ENCODE peak calls at places on chromosomes 13 and 19, in five cellular contexts. One of them, this sample, is unnamed.

GRCh38 chr13:41107104-41107571 is 25.5 kb downstream of the KBTBD6 start:
- DNase-seq in heart left ventricle: no peak
- DNase-seq in non-pigmented ciliary epithelial cell: no peak
- DNase-seq in activated B cell treated with CpG ODN at 0.5 μM for 24 hours: no peak
- DNase-seq in HL-60: no peak
- DNase-seq in this sample: no peak

GRCh38 chr13:40665061-40665753 is 1.2 kb downstream of the FOXO1 start:
- DNase-seq in heart left ventricle: peak; percentile 45
- DNase-seq in non-pigmented ciliary epithelial cell: no peak
- DNase-seq in activated B cell treated with CpG ODN at 0.5 μM for 24 hours: no peak
- DNase-seq in HL-60: no peak
- DNase-seq in this sample: peak; percentile 46

GRCh38 chr13:59463023-59463422 is 700.7 kb downstream of the DIAPH3 start:
- DNase-seq in heart left ventricle: no peak
- DNase-seq in non-pigmented ciliary epithelial cell: no peak
- DNase-seq in activated B cell treated with CpG ODN at 0.5 μM for 24 hours: no peak
- DNase-seq in HL-60: no peak
- DNase-seq in this sample: no peak

GRCh38 chr19:3515891-3516422 is 9.8 kb downstream of the FZR1 start:
- DNase-seq in heart left ventricle: no peak
- DNase-seq in non-pigmented ciliary epithelial cell: no peak
- DNase-seq in activated B cell treated with CpG ODN at 0.5 μM for 24 hours: no peak
- DNase-seq in HL-60: no peak
- DNase-seq in this sample: no peak

GRCh38 chr19:43460362-43461016 is 4.9 kb downstream of the LYPD3 start:
- DNase-seq in heart left ventricle: no peak
- DNase-seq in non-pigmented ciliary epithelial cell: no peak
- DNase-seq in activated B cell treated with CpG ODN at 0.5 μM for 24 hours: no peak
- DNase-seq in HL-60: no peak
- DNase-seq in this sample: no peak

GRCh38 chr13:99432637-99433542 is 68.4 kb upstream of the TM9SF2 start:
- DNase-seq in heart left ventricle: peak; percentile 70
- DNase-seq in non-pigmented ciliary epithelial cell: no peak
- DNase-seq in activated B cell treated with CpG ODN at 0.5 μM for 24 hours: peak; percentile 72
- DNase-seq in HL-60: peak; percentile 55
- DNase-seq in this sample: peak; percentile 100

GRCh38 chr19:861099-861755 is 1.8 kb downstream of the CFD start:
- DNase-seq in heart left ventricle: no peak
- DNase-seq in non-pigmented ciliary epithelial cell: no peak
- DNase-seq in activated B cell treated with CpG ODN at 0.5 μM for 24 hours: no peak
- DNase-seq in HL-60: no peak
- DNase-seq in this sample: no peak

GRCh38 chr13:32427852-32428580 is at the start of gene N4BP2L1:
- DNase-seq in heart left ventricle: peak; percentile 75
- DNase-seq in non-pigmented ciliary epithelial cell: no peak
- DNase-seq in activated B cell treated with CpG ODN at 0.5 μM for 24 hours: peak; percentile 77
- DNase-seq in HL-60: peak; percentile 43
- DNase-seq in this sample: peak; percentile 40

GRCh38 chr13:37715606-37716015 is 117.0 kb upstream of the POSTN start:
- DNase-seq in heart left ventricle: no peak
- DNase-seq in non-pigmented ciliary epithelial cell: peak; percentile 98
- DNase-seq in activated B cell treated with CpG ODN at 0.5 μM for 24 hours: no peak
- DNase-seq in HL-60: no peak
- DNase-seq in this sample: no peak

GRCh38 chr13:40024578-40024952 is 369.1 kb downstream of the COG6 start:
- DNase-seq in heart left ventricle: no peak
- DNase-seq in non-pigmented ciliary epithelial cell: no peak
- DNase-seq in activated B cell treated with CpG ODN at 0.5 μM for 24 hours: no peak
- DNase-seq in HL-60: no peak
- DNase-seq in this sample: no peak

GRCh38 chr13:86660090-86660489 is 860.9 kb upstream of the SLITRK6 start:
- DNase-seq in heart left ventricle: no peak
- DNase-seq in non-pigmented ciliary epithelial cell: no peak
- DNase-seq in activated B cell treated with CpG ODN at 0.5 μM for 24 hours: no peak
- DNase-seq in HL-60: no peak
- DNase-seq in this sample: no peak

GRCh38 chr13:67481445-67481844 is 251.3 kb upstream of the PCDH9 start:
- DNase-seq in heart left ventricle: no peak
- DNase-seq in non-pigmented ciliary epithelial cell: no peak
- DNase-seq in activated B cell treated with CpG ODN at 0.5 μM for 24 hours: no peak
- DNase-seq in HL-60: no peak
- DNase-seq in this sample: no peak

GRCh38 chr13:90055760-90056159 is 1291.7 kb upstream of the MIR17HG start:
- DNase-seq in heart left ventricle: no peak
- DNase-seq in non-pigmented ciliary epithelial cell: no peak
- DNase-seq in activated B cell treated with CpG ODN at 0.5 μM for 24 hours: no peak
- DNase-seq in HL-60: no peak
- DNase-seq in this sample: no peak

GRCh38 chr19:2967972-2968371 is 9.4 kb upstream of the TLE6 start:
- DNase-seq in heart left ventricle: no peak
- DNase-seq in non-pigmented ciliary epithelial cell: no peak
- DNase-seq in activated B cell treated with CpG ODN at 0.5 μM for 24 hours: no peak
- DNase-seq in HL-60: no peak
- DNase-seq in this sample: no peak

GRCh38 chr19:13906525-13906904 is 514 bp downstream of the CC2D1A start:
- DNase-seq in heart left ventricle: no peak
- DNase-seq in non-pigmented ciliary epithelial cell: no peak
- DNase-seq in activated B cell treated with CpG ODN at 0.5 μM for 24 hours: no peak
- DNase-seq in HL-60: no peak
- DNase-seq in this sample: no peak

GRCh38 chr19:19171821-19172532 is 1.9 kb upstream of the MEF2B start:
- DNase-seq in heart left ventricle: no peak
- DNase-seq in non-pigmented ciliary epithelial cell: peak; percentile 14
- DNase-seq in activated B cell treated with CpG ODN at 0.5 μM for 24 hours: no peak
- DNase-seq in HL-60: no peak
- DNase-seq in this sample: no peak

GRCh38 chr19:21698215-21698614 is 69.2 kb downstream of the ZNF100 start:
- DNase-seq in heart left ventricle: no peak
- DNase-seq in non-pigmented ciliary epithelial cell: peak; percentile 1
- DNase-seq in activated B cell treated with CpG ODN at 0.5 μM for 24 hours: no peak
- DNase-seq in HL-60: no peak
- DNase-seq in this sample: no peak

GRCh38 chr19:34191355-34191962 is 19.2 kb downstream of the LSM14A start:
- DNase-seq in heart left ventricle: no peak
- DNase-seq in non-pigmented ciliary epithelial cell: no peak
- DNase-seq in activated B cell treated with CpG ODN at 0.5 μM for 24 hours: no peak
- DNase-seq in HL-60: no peak
- DNase-seq in this sample: no peak

GRCh38 chr19:43700368-43701015 is 15.4 kb upstream of the IRGC start:
- DNase-seq in heart left ventricle: peak; percentile 69
- DNase-seq in non-pigmented ciliary epithelial cell: peak; percentile 45
- DNase-seq in activated B cell treated with CpG ODN at 0.5 μM for 24 hours: peak; percentile 21
- DNase-seq in HL-60: peak; percentile 51
- DNase-seq in this sample: no peak

GRCh38 chr19:3270908-3271307 is 46.4 kb downstream of the CELF5 start:
- DNase-seq in heart left ventricle: no peak
- DNase-seq in non-pigmented ciliary epithelial cell: no peak
- DNase-seq in activated B cell treated with CpG ODN at 0.5 μM for 24 hours: no peak
- DNase-seq in HL-60: no peak
- DNase-seq in this sample: no peak

GRCh38 chr13:68551701-68552522 is 1321.8 kb upstream of the PCDH9 start:
- DNase-seq in heart left ventricle: no peak
- DNase-seq in non-pigmented ciliary epithelial cell: no peak
- DNase-seq in activated B cell treated with CpG ODN at 0.5 μM for 24 hours: no peak
- DNase-seq in HL-60: no peak
- DNase-seq in this sample: no peak